ENCODE peak calls at places on chromosomes 13 and 19, in seven cellular contexts. H, R, M, I, U, Z and J are unnamed samples.

GRCh38 chr13:39676315-39676876 is 20.9 kb downstream of the COG6 start:
- DNase-seq in H (no peak), R (peak), M (no peak), I (no peak), U (peak), Z (no peak), J (no peak)

GRCh38 chr19:11345122-11345752 is 831 bp downstream of the TMEM205 start:
- DNase-seq in H (peak), R (no peak), M (no peak), I (peak), U (no peak), Z (no peak), J (no peak)

GRCh38 chr13:95185851-95186250 is 115.4 kb downstream of the ABCC4 start:
- DNase-seq in H (no peak), R (no peak), M (no peak), I (no peak), U (no peak), Z (no peak), J (no peak)

GRCh38 chr19:19459707-19460251 is 54.3 kb downstream of the GATAD2A start:
- DNase-seq in H (peak), R (peak), M (peak), I (no peak), U (no peak), Z (peak), J (no peak)

GRCh38 chr13:27918041-27918917 is 1.5 kb upstream of the PDX1 start:
- DNase-seq in H (peak), R (no peak), M (no peak), I (no peak), U (no peak), Z (no peak), J (peak)

GRCh38 chr19:4997297-4997696 is 28.4 kb downstream of the KDM4B start:
- DNase-seq in H (peak), R (no peak), M (no peak), I (no peak), U (no peak), Z (no peak), J (no peak)

GRCh38 chr13:36979361-36980040 is 19.6 kb downstream of the ALG5 start:
- DNase-seq in H (no peak), R (peak), M (no peak), I (no peak), U (no peak), Z (no peak), J (no peak)

GRCh38 chr13:95924389-95924994 is 128.7 kb downstream of the UGGT2 start:
- DNase-seq in H (peak), R (peak), M (no peak), I (peak), U (no peak), Z (no peak), J (peak)

GRCh38 chr13:99382428-99383133 is 75.4 kb upstream of the GPR183 start:
- DNase-seq in H (no peak), R (no peak), M (peak), I (peak), U (no peak), Z (no peak), J (peak)

GRCh38 chr19:28444371-28444770 is 768.6 kb downstream of the UQCRFS1 start:
- DNase-seq in H (no peak), R (no peak), M (no peak), I (no peak), U (no peak), Z (no peak), J (no peak)

GRCh38 chr13:114067381-114067885 is 65.0 kb downstream of the RASA3 start:
- DNase-seq in H (peak), R (peak), M (no peak), I (no peak), U (no peak), Z (no peak), J (no peak)

GRCh38 chr19:40449506-40449905 is 5.4 kb upstream of the SERTAD3 start:
- DNase-seq in H (no peak), R (no peak), M (no peak), I (no peak), U (no peak), Z (no peak), J (no peak)

GRCh38 chr19:56601375-56601774 is 6.3 kb downstream of the ZNF71 start:
- DNase-seq in H (peak), R (no peak), M (no peak), I (no peak), U (no peak), Z (no peak), J (no peak)

GRCh38 chr13:102311901-102312300 is 89.9 kb downstream of the FGF14 start:
- DNase-seq in H (no peak), R (no peak), M (no peak), I (no peak), U (no peak), Z (no peak), J (no peak)

GRCh38 chr19:10655457-10656312 is 1.5 kb downstream of the ILF3 start:
- DNase-seq in H (no peak), R (peak), M (peak), I (peak), U (no peak), Z (no peak), J (peak)

GRCh38 chr19:2426661-2427322 is 594 bp downstream of the TIMM13 start:
- DNase-seq in H (peak), R (peak), M (peak), I (peak), U (no peak), Z (peak), J (peak)

GRCh38 chr13:53191091-53191490 is 162.5 kb downstream of the OLFM4 start:
- DNase-seq in H (no peak), R (peak), M (no peak), I (no peak), U (no peak), Z (no peak), J (peak)

GRCh38 chr13:63605403-63605802 is 2189.8 kb upstream of the PCDH20 start:
- DNase-seq in H (no peak), R (no peak), M (no peak), I (no peak), U (no peak), Z (no peak), J (no peak)

GRCh38 chr13:63605962-63606361 is 2190.3 kb upstream of the PCDH20 start:
- DNase-seq in H (no peak), R (no peak), M (no peak), I (no peak), U (no peak), Z (no peak), J (no peak)

GRCh38 chr13:63607153-63607552 is 2191.5 kb upstream of the PCDH20 start:
- DNase-seq in H (no peak), R (no peak), M (no peak), I (no peak), U (no peak), Z (no peak), J (no peak)

GRCh38 chr13:63614874-63615612 is 2199.4 kb upstream of the PCDH20 start:
- DNase-seq in H (no peak), R (no peak), M (no peak), I (no peak), U (no peak), Z (no peak), J (no peak)

DNA sequence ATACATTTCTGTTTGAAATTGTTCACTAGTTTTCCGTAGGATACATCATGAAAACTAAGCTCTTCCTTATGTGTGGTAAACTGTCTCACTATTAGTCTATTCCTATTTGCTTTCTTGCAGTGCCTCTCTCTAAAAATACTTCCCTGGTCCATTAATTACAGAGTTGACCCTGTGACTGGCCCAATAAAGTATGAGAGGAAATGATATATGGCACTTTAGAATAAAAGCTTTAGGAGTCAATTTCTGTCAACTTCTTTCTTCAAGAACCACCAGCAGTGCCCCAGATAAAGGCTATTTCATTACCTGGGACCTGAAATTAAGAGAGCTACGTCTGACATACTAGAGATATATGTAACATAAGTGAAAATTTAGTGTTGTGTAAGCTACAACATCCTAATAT is 2193.9 kb upstream of the PCDH20 start:
- DNase-seq in H (no peak), R (no peak), M (no peak), I (no peak), U (no peak), Z (no peak), J (no peak)
- H3K4me3 ChIP-seq in H (no peak), R (no peak), M (no peak), I (no peak), U (no peak), Z (no peak), J (no peak)

DNA sequence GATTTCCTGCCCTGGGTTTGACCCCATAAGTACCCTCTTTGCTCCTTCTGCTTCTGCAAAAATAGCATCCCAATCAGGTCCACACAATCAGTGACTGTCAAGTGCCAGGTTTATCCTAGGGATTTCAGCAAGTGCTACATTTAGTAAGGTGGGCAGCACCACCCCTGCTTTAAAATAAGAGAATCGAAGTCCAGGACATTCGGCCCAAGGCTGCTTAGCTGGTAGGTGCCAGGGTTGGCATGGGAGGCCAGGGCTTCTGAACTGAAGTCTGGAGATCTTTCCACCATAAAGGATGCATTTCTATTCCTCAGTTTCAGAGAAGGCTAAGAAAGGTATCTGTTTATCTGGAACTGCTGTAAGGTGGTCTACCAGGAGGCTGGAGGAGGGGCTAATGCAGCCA is 408.3 kb downstream of the ZNF536 start:
- DNase-seq in H (no peak), R (no peak), M (no peak), I (no peak), U (no peak), Z (no peak), J (peak)
- H3K4me3 ChIP-seq in H (no peak), R (no peak), M (no peak), I (no peak), U (no peak), Z (no peak), J (no peak)

DNA sequence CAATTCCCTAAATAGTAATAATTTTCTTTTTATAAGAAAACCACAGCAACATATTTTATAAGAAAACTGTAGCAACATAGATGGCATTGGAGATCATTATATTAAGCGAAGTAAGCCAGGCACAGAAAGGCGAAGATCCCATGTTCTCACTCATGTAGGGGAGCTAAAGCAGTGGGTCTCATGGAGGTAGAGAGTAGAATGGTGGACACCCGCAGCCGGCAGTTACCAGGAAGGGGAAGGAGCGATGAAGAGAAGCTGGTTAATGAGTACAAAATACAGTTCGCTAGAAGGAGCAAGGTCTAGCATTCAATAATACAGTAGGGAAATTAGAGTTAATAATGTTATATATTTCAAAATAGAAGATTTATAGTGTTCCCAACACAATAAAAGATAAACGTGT is 42.8 kb downstream of the CRYL1 start:
- DNase-seq in H (no peak), R (no peak), M (no peak), I (no peak), U (no peak), Z (no peak), J (no peak)
- H3K4me3 ChIP-seq in H (no peak), R (no peak), M (no peak), I (no peak), U (no peak), Z (no peak), J (peak)

DNA sequence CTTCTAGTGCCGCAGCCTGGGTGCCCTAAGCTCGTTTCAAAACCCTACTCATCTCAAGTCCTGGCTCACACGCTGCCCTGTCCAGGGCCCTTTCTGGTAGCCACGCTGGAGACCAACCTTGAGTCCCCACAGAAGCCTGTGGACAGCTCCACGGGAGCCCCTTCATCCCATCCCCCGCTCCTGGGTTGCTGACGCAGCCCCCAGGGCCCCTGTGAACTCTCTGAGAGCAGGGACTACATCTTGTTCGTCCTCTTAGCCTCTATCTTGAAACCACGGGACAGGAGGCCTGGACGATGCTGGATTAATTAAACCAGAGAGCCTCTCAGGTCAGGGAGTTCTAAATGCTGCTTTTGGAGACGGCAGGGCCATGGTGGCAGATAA is 7.4 kb downstream of the MLLT1 start:
- DNase-seq in H (no peak), R (no peak), M (no peak), I (no peak), U (no peak), Z (no peak), J (no peak)
- H3K4me3 ChIP-seq in H (peak), R (peak), M (no peak), I (no peak), U (no peak), Z (peak), J (no peak)

GRCh38 chr19:49125025-49125731 is 5.8 kb downstream of the PPFIA3 start:
- DNase-seq in H (peak), R (no peak), M (peak), I (peak), U (no peak), Z (no peak), J (peak)
- H3K4me3 ChIP-seq in H (no peak), R (no peak), M (no peak), I (peak), U (no peak), Z (peak), J (no peak)

GRCh38 chr13:43383488-43384165 is 360.2 kb downstream of the DNAJC15 start:
- DNase-seq in H (no peak), R (no peak), M (no peak), I (no peak), U (no peak), Z (no peak), J (peak)
- H3K4me3 ChIP-seq in H (no peak), R (no peak), M (no peak), I (no peak), U (no peak), Z (no peak), J (no peak)

DNA sequence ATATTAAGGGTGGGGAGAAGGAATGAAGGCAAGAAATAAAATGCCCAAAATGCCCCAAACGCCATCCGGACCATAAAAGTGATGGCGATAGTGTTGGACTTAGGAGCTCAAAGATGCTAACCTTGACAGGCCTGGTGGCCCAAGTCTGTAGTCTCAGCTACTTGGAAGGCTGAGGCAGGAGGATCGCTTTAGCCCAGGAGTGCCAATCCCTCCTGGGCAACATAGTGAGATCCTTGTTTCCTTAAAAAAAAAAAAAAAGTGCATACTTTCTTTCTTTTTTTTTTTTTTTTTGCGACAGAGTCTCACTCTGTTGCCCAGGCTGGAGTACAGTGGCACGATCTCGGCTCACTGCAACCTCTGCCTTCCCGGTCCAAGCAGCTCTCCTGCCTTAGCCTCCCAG is 32.0 kb upstream of the MRI1 start:
- DNase-seq in H (no peak), R (no peak), M (no peak), I (no peak), U (no peak), Z (no peak), J (no peak)
- H3K4me3 ChIP-seq in H (peak), R (peak), M (no peak), I (peak), U (peak), Z (peak), J (peak)

GRCh38 chr13:24680258-24680920 is at the start of gene ATP12A:
- DNase-seq in H (no peak), R (no peak), M (peak), I (peak), U (no peak), Z (no peak), J (peak)

GRCh38 chr13:24678151-24678550 is 2.1 kb upstream of the ATP12A start:
- DNase-seq in H (no peak), R (no peak), M (no peak), I (no peak), U (no peak), Z (no peak), J (no peak)

GRCh38 chr13:24681930-24682329 is 1.7 kb downstream of the ATP12A start:
- DNase-seq in H (no peak), R (no peak), M (no peak), I (no peak), U (no peak), Z (no peak), J (no peak)

GRCh38 chr13:24680921-24681585 is 845 bp downstream of the ATP12A start:
- DNase-seq in H (no peak), R (no peak), M (no peak), I (no peak), U (no peak), Z (no peak), J (no peak)

DNA sequence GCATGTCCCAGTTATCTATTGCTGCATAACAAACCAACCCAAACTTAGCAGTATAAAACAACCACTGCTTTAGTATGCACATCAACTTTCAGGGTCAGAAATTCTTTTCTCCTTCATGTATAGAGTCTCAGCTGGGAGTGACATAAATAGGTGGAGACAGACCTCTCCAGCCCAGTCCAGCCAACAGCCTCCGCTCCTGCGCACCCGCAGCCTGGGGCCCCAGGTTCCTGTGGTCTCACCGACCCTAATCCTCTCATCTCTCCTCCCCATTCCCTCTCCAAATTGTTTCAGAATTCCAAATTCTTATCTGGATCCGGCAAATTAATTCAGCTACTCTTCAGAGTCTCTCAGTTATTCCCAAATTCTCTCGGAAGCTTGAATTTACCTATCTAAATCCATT is 522 bp upstream of the ATP12A start:
- DNase-seq in H (no peak), R (no peak), M (no peak), I (no peak), U (no peak), Z (no peak), J (no peak)
- H3K4me3 ChIP-seq in H (no peak), R (no peak), M (no peak), I (peak), U (no peak), Z (peak), J (peak)